ENCODE peak calls at places on chromosome 19, in ten cellular contexts. E is dorsolateral prefrontal cortex, M is mucosa of descending colon, B is neural progenitor cell, T is astrocyte of the cerebellum, P is ascending aorta, Z is fibroblast of the aortic adventitia, D is tibial nerve, C is AG04449, N is body of pancreas. V is an unnamed sample.

GRCh38 chr19:40584007-40584406 is 7.3 kb downstream of the SHKBP1 start:
- DNase-seq in E (no peak), M (no peak), B (no peak), T (no peak), P (no peak), Z (no peak), D (no peak), C (no peak), N (no peak), V (no peak)

GRCh38 chr19:6459356-6460098 is at the start of gene SLC25A23:
- DNase-seq in E (peak), M (peak), B (peak), T (peak), P (no peak), Z (peak), D (peak), C (no peak), N (peak), V (peak)

GRCh38 chr19:39846678-39847486 is 703 bp upstream of the FBL start:
- DNase-seq in E (no peak), M (no peak), B (peak), T (no peak), P (no peak), Z (peak), D (no peak), C (no peak), N (no peak), V (no peak)

GRCh38 chr19:38665950-38666661 is 18.7 kb downstream of the ACTN4 start:
- DNase-seq in E (peak), M (peak), B (peak), T (no peak), P (no peak), Z (peak), D (peak), C (no peak), N (peak), V (no peak)

GRCh38 chr19:17347361-17347760 is 10.0 kb downstream of the GTPBP3 start:
- DNase-seq in E (no peak), M (no peak), B (no peak), T (no peak), P (no peak), Z (peak), D (no peak), C (no peak), N (no peak), V (no peak)

GRCh38 chr19:13208964-13209796 is 59.0 kb downstream of the IER2 start:
- DNase-seq in E (no peak), M (no peak), B (no peak), T (no peak), P (no peak), Z (no peak), D (no peak), C (no peak), N (no peak), V (no peak)

GRCh38 chr19:37907735-37908066 is 693 bp downstream of the SIPA1L3 start:
- DNase-seq in E (no peak), M (no peak), B (no peak), T (no peak), P (no peak), Z (no peak), D (no peak), C (no peak), N (no peak), V (no peak)

GRCh38 chr19:12875086-12875485 is 6.2 kb downstream of the DNASE2 start:
- DNase-seq in E (no peak), M (no peak), B (no peak), T (no peak), P (no peak), Z (no peak), D (no peak), C (no peak), N (no peak), V (no peak)

GRCh38 chr19:54158812-54159351 is 639 bp downstream of the LENG1 start:
- DNase-seq in E (no peak), M (peak), B (peak), T (no peak), P (no peak), Z (peak), D (no peak), C (no peak), N (no peak), V (no peak)

GRCh38 chr19:920051-920857 is 3.1 kb downstream of the KISS1R start:
- DNase-seq in E (no peak), M (peak), B (peak), T (no peak), P (no peak), Z (peak), D (no peak), C (no peak), N (no peak), V (no peak)
- TF ChIP-seq CTCF in E (no peak), M (no peak), B (no peak), T (no peak), P (no peak), Z (no peak), D (no peak), C (no peak), N (no peak), V (no peak)

GRCh38 chr19:18746393-18747167 is 44.5 kb downstream of the COMP start:
- DNase-seq in E (no peak), M (no peak), B (peak), T (no peak), P (no peak), Z (no peak), D (no peak), C (no peak), N (no peak), V (no peak)

GRCh38 chr19:18745931-18746330 is 45.2 kb downstream of the COMP start:
- DNase-seq in E (no peak), M (no peak), B (no peak), T (no peak), P (no peak), Z (no peak), D (no peak), C (no peak), N (no peak), V (no peak)

GRCh38 chr19:18744019-18744418 is 47.1 kb downstream of the COMP start:
- DNase-seq in E (no peak), M (peak), B (peak), T (no peak), P (no peak), Z (no peak), D (no peak), C (no peak), N (no peak), V (no peak)

GRCh38 chr19:18743281-18743825 is 47.8 kb downstream of the COMP start:
- DNase-seq in E (no peak), M (peak), B (peak), T (peak), P (no peak), Z (peak), D (no peak), C (no peak), N (peak), V (no peak)

DNA sequence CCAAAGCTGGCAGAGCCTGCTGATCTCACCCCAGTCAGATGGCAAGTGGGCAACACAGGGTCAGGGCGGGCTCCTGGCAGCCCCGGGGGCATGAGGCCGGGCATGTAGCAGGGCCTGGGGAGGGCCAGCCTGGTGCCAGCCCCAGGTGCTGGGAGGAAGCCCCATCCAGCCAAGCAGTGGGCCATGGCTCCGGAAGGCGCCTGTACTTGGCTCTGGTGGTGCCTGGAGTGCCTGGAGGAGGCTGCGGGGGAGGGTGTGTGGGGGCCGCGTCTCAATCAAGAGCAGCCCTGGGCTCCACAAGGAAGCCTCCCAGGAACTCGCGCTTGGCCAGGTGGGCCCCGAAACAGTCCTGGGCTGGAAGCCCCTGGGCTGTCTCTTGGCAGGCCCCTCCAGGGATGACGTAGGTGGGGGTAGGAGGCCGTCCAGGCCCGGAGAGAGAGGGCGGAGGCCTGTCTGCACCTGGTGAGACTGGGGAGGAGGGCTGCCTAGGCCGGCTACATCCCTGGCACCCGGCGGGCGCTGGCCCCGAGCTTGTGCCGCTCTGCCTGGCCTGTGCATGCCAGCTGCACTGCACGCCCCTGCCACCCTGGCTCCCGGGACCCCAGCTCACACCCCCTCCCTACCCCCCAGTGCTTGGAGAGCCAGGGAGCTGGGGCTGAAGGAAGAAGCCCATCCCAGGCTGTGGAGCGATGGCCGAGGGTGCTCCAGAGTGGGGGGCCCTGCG is 45.9 kb downstream of the COMP start:
- DNase-seq in E (no peak), M (no peak), B (peak), T (no peak), P (no peak), Z (no peak), D (no peak), C (no peak), N (no peak), V (no peak)
- H3K4me3 ChIP-seq in E (no peak), M (no peak), B (no peak), T (no peak), P (no peak), Z (no peak), D (no peak), C (no peak), N (no peak), V (no peak)

GRCh38 chr19:55536951-55537740 is at the start of gene SBK2:
- DNase-seq in E (no peak), M (no peak), B (peak), T (no peak), P (no peak), Z (no peak), D (no peak), C (no peak), N (no peak), V (no peak)
- TF ChIP-seq CTCF in E (no peak), M (no peak), B (peak), T (peak), P (no peak), Z (no peak), D (no peak), C (peak), N (no peak), V (peak)

DNA sequence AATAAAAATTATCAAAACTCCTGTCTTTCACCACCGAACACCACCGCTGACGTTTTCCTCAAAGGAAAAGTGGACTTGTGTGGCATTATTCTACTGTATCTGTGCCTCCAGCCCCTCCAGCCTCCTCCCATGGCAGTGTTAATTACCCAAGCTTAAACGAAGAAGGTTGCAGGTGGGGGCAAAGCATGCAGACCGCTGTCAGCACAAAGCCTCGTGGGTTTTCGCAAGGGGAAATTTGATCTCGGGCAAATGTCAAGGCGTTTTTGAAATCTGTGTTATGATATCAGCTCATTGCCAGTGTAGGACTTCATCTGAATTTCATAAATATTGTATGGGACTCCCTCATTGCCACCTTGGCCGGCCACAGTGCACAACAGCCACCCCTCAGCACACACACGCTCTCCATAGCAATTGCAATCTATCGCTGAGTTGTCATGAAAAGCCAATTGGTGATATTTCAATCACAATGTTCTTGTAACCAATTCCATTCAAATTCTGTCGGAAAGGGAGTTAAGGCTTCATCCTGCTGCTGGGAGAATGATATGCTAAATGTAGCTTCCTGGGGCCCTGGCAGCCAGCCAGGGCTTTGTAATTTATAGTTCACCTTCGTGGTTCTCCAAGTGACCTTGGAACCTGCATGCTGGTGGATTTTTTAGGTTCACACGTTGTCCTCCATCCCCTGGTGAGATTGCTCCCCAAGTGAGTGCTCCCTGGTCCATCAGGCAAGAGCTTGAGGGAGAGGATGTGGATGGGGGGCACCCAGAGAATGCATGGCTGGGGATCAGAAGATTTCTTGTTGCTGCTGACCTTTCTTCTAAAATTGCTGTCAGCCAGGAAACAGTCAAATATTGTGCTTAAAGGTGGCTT is 16.6 kb downstream of the CHST8 start:
- DNase-seq in E (no peak), M (no peak), B (no peak), T (no peak), P (no peak), Z (no peak), D (no peak), C (no peak), N (no peak), V (no peak)
- H3K4me3 ChIP-seq in E (no peak), M (no peak), B (no peak), T (no peak), P (no peak), Z (no peak), D (no peak), C (no peak), N (no peak), V (no peak)

GRCh38 chr19:4510435-4511255 is 7.6 kb downstream of the PLIN4 start:
- DNase-seq in E (no peak), M (no peak), B (no peak), T (no peak), P (no peak), Z (no peak), D (no peak), C (no peak), N (no peak), V (no peak)

GRCh38 chr19:4511300-4512054 is 6.8 kb downstream of the PLIN4 start:
- DNase-seq in E (no peak), M (no peak), B (no peak), T (no peak), P (no peak), Z (no peak), D (no peak), C (no peak), N (no peak), V (no peak)

GRCh38 chr19:4515732-4516131 is 2.6 kb downstream of the PLIN4 start:
- DNase-seq in E (no peak), M (no peak), B (no peak), T (no peak), P (no peak), Z (no peak), D (no peak), C (no peak), N (no peak), V (no peak)

GRCh38 chr19:4512070-4512469 is 6.2 kb downstream of the PLIN4 start:
- DNase-seq in E (no peak), M (no peak), B (no peak), T (no peak), P (no peak), Z (no peak), D (no peak), C (no peak), N (no peak), V (no peak)

DNA sequence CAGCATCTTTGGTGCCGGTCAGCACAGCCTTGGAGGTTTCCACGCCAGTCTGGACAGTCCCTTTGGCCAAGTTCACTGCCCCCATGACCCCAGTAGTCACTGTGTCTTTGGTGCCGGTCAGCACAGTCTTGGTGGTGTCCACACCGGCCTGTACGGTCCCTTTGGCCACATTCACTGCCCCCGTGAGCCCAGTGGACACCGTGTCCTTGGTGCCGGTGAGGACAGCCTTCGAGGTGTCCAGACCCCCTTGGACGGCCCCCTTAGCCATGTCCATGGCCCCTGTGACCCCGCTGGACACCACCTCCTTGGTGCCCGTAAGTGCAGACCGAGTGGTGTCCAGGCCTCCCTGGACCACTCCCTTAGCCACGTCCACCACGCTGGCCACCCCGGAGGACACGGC is 5.0 kb downstream of the PLIN4 start:
- DNase-seq in E (no peak), M (no peak), B (no peak), T (no peak), P (no peak), Z (no peak), D (no peak), C (no peak), N (no peak), V (no peak)
- TF ChIP-seq CTCF in E (no peak), M (no peak), B (no peak), T (no peak), P (no peak), Z (no peak), D (no peak), C (no peak), N (no peak), V (no peak)

GRCh38 chr19:474126-475078 is 13.6 kb upstream of the SHC2 start:
- DNase-seq in E (no peak), M (no peak), B (no peak), T (no peak), P (no peak), Z (no peak), D (no peak), C (no peak), N (no peak), V (no peak)
- H3K4me3 ChIP-seq in E (no peak), M (no peak), B (no peak), T (no peak), P (no peak), Z (no peak), D (no peak), C (no peak), N (no peak), V (no peak)

GRCh38 chr19:44587863-44588752 is 25.3 kb upstream of the IGSF23 start:
- DNase-seq in E (no peak), M (no peak), B (no peak), T (peak), P (no peak), Z (peak), D (no peak), C (peak), N (no peak), V (peak)
- TF ChIP-seq CTCF in E (no peak), M (no peak), B (no peak), T (peak), P (peak), Z (peak), D (no peak), C (peak), N (no peak), V (peak)

GRCh38 chr19:33883869-33884519 is 87.3 kb downstream of the KCTD15 start:
- DNase-seq in E (no peak), M (no peak), B (peak), T (no peak), P (no peak), Z (no peak), D (no peak), C (no peak), N (peak), V (no peak)
- H3K4me3 ChIP-seq in E (no peak), M (no peak), B (no peak), T (no peak), P (peak), Z (no peak), D (no peak), C (no peak), N (no peak), V (no peak)

GRCh38 chr19:23758187-23759074 is at the start of gene ZNF681:
- DNase-seq in E (peak), M (peak), B (peak), T (peak), P (peak), Z (peak), D (peak), C (peak), N (peak), V (peak)
- TF ChIP-seq CTCF in E (no peak), M (no peak), B (no peak), T (no peak), P (peak), Z (peak), D (no peak), C (no peak), N (no peak), V (peak)